ENCODE peak calls at places on chromosomes 7 and 10, in five cellular contexts. R is HAP-1, U is PC-9, E is cardiac fibroblast, M is iPS DF 6.9. V is an unnamed sample.

GRCh38 chr10:130607386-130607785 is 471.2 kb downstream of the GLRX3 start:
- DNase-seq in R (no peak), U (no peak), E (no peak), M (no peak), V (no peak)

GRCh38 chr7:141218941-141219340 is 145.1 kb downstream of the TMEM178B start:
- DNase-seq in R (no peak), U (no peak), E (no peak), M (no peak), V (no peak)

GRCh38 chr10:49619613-49620012 is 5.8 kb downstream of the CHAT start:
- DNase-seq in R (no peak), U (no peak), E (no peak), M (no peak), V (no peak)

GRCh38 chr10:99941942-99942835 is 67.6 kb downstream of the DNMBP start:
- DNase-seq in R (no peak), U (peak), E (peak), M (no peak), V (no peak)

GRCh38 chr7:106015586-106016218 is 52.6 kb downstream of the CDHR3 start:
- DNase-seq in R (no peak), U (no peak), E (no peak), M (no peak), V (no peak)

GRCh38 chr10:103932996-103933395 is 15.0 kb upstream of the STN1 start:
- DNase-seq in R (no peak), U (no peak), E (no peak), M (no peak), V (no peak)

GRCh38 chr7:133568544-133568943 is 315.7 kb downstream of the EXOC4 start:
- DNase-seq in R (no peak), U (no peak), E (peak), M (no peak), V (no peak)

GRCh38 chr7:41232086-41232485 is 470.8 kb downstream of the INHBA start:
- DNase-seq in R (no peak), U (no peak), E (peak), M (no peak), V (no peak)

GRCh38 chr7:128740996-128741395 is 1.8 kb downstream of the CALU start:
- DNase-seq in R (no peak), U (no peak), E (peak), M (no peak), V (no peak)

GRCh38 chr7:94423865-94424264 is 29.2 kb downstream of the COL1A2 start:
- DNase-seq in R (no peak), U (peak), E (peak), M (no peak), V (no peak)

GRCh38 chr7:134622303-134622995 is 24.2 kb upstream of the BPGM start:
- DNase-seq in R (no peak), U (no peak), E (no peak), M (no peak), V (no peak)

GRCh38 chr7:134616611-134617010 is 30.0 kb upstream of the BPGM start:
- DNase-seq in R (no peak), U (no peak), E (no peak), M (no peak), V (no peak)

GRCh38 chr7:134623193-134623592 is 23.5 kb upstream of the BPGM start:
- DNase-seq in R (no peak), U (no peak), E (no peak), M (no peak), V (no peak)

GRCh38 chr7:134619627-134620331 is 26.9 kb upstream of the BPGM start:
- DNase-seq in R (no peak), U (no peak), E (peak), M (no peak), V (no peak)

GRCh38 chr7:134618756-134619530 is 27.7 kb upstream of the BPGM start:
- DNase-seq in R (no peak), U (no peak), E (peak), M (no peak), V (no peak)
- H3K4me3 ChIP-seq in R (no peak), U (no peak), E (no peak), M (no peak), V (no peak)

DNA sequence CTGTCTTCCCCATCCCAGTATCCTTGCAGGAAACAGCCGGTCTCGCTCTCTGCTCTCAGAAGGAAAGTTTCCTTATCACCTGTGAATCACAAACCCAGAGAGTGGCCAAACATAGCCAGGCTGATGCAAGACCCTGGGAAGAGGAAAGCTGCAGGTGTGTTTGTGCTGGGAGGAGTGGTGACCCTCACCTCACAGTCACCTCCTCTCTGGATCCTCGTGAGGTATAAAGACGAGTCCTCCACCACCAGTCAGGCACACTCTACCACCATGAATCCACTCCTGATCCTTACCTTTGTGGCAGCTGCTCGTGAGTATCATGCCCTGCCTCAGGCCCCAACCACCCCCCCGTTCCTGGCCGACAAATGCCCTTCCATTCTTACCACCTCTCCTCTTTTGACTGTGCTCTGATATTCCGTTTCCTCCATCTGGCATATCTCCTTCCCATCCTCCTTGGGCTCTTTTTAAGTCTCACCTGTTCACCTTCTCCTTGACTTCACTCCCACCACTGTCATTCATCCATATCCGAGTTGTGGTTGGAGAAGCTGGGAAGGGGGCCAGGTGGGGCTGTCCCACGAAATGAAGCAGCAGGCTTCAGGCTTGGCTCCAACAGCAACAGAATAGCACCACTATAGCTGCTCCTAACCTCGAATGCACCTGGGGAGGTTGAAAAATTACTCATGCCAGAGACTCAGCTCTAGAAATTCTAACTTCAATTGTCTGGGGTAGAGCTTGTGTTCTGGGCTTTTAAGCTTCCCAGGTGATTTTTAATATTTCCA is at the start of gene PRSS1:
- DNase-seq in R (no peak), U (peak), E (no peak), M (no peak), V (no peak)
- H3K4me3 ChIP-seq in R (no peak), U (peak), E (no peak), M (no peak), V (no peak)

GRCh38 chr10:15163261-15163864 is 5.1 kb downstream of the NMT2 start:
- DNase-seq in R (no peak), U (no peak), E (peak), M (no peak), V (no peak)
- H3K4me3 ChIP-seq in R (no peak), U (no peak), E (no peak), M (no peak), V (no peak)

GRCh38 chr10:101569465-101569837 is 18.6 kb downstream of the POLL start:
- DNase-seq in R (no peak), U (no peak), E (no peak), M (no peak), V (no peak)
- H3K4me3 ChIP-seq in R (peak), U (no peak), E (no peak), M (peak), V (peak)

V was measured in CD8-positive, alpha-beta T cell.